ENCODE peak calls at places on chromosome X, in ten cellular contexts. K, X, U, C, P, E, I, Z, D and T are unnamed samples.

GRCh38 chrX:45623266-45623665 is 422.6 kb upstream of the DIPK2B start:
- DNase-seq in K (peak; percentile 87), X (peak; percentile 90), U (no peak), C (no peak), P (no peak), E (no peak), I (peak; percentile 75), Z (no peak), D (no peak), T (no peak)

GRCh38 chrX:13398073-13398823 is 78.4 kb upstream of the ATXN3L start:
- DNase-seq in K (peak; percentile 96), X (peak; percentile 96), U (no peak), C (no peak), P (peak; percentile 45), E (no peak), I (peak; percentile 97), Z (peak; percentile 10), D (peak; percentile 26), T (no peak)

GRCh38 chrX:25156323-25156722 is 140.6 kb upstream of the ARX start:
- DNase-seq in K (peak; percentile 16), X (no peak), U (no peak), C (no peak), P (no peak), E (no peak), I (no peak), Z (no peak), D (no peak), T (no peak)

GRCh38 chrX:81336455-81337144 is 134.7 kb downstream of the SH3BGRL start:
- DNase-seq in K (no peak), X (no peak), U (no peak), C (no peak), P (no peak), E (no peak), I (no peak), Z (no peak), D (no peak), T (no peak)

GRCh38 chrX:18995216-18995615 is 11.3 kb upstream of the PHKA2 start:
- DNase-seq in K (peak; percentile 65), X (peak; percentile 63), U (no peak), C (no peak), P (no peak), E (no peak), I (peak; percentile 50), Z (no peak), D (no peak), T (no peak)

GRCh38 chrX:65697915-65698796 is 30.7 kb downstream of the MSN start:
- DNase-seq in K (peak; percentile 37), X (no peak), U (peak; percentile 55), C (no peak), P (no peak), E (no peak), I (peak; percentile 45), Z (no peak), D (peak; percentile 33), T (no peak)

GRCh38 chrX:45669715-45670360 is 469.2 kb upstream of the DIPK2B start:
- DNase-seq in K (peak; percentile 21), X (peak; percentile 50), U (no peak), C (no peak), P (no peak), E (no peak), I (peak; percentile 11), Z (no peak), D (no peak), T (no peak)

GRCh38 chrX:34218063-34218462 is 85.9 kb upstream of the FAM47A start:
- DNase-seq in K (no peak), X (no peak), U (no peak), C (no peak), P (no peak), E (no peak), I (no peak), Z (no peak), D (no peak), T (no peak)

GRCh38 chrX:134753185-134754008 is 95.1 kb upstream of the PLAC1 start:
- DNase-seq in K (peak; percentile 42), X (peak; percentile 62), U (no peak), C (no peak), P (no peak), E (peak; percentile 19), I (peak; percentile 79), Z (peak; percentile 13), D (no peak), T (peak; percentile 14)

GRCh38 chrX:30283456-30284200 is 25.6 kb downstream of the NR0B1 start:
- DNase-seq in K (peak; percentile 74), X (peak; percentile 87), U (no peak), C (no peak), P (no peak), E (no peak), I (peak; percentile 89), Z (peak; percentile 5), D (no peak), T (no peak)

GRCh38 chrX:65406532-65406931 is 128.1 kb downstream of the LAS1L start:
- DNase-seq in K (peak; percentile 1), X (peak; percentile 5), U (no peak), C (peak; percentile 19), P (no peak), E (no peak), I (no peak), Z (no peak), D (no peak), T (no peak)

GRCh38 chrX:123171781-123172180 is 12.3 kb upstream of the GRIA3 start:
- DNase-seq in K (peak; percentile 47), X (peak; percentile 59), U (no peak), C (no peak), P (no peak), E (no peak), I (peak; percentile 66), Z (no peak), D (no peak), T (no peak)

GRCh38 chrX:68490644-68491043 is 8.2 kb upstream of the YIPF6 start:
- DNase-seq in K (peak; percentile 31), X (peak; percentile 10), U (no peak), C (peak; percentile 32), P (no peak), E (peak; percentile 27), I (peak; percentile 39), Z (peak; percentile 30), D (no peak), T (peak; percentile 22)

GRCh38 chrX:24355095-24355494 is 5.3 kb upstream of the SUPT20HL1 start:
- DNase-seq in K (peak; percentile 13), X (peak; percentile 29), U (no peak), C (no peak), P (no peak), E (no peak), I (no peak), Z (no peak), D (no peak), T (no peak)

GRCh38 chrX:16239211-16239610 is 71.9 kb downstream of the MAGEB17 start:
- DNase-seq in K (peak; percentile 80), X (peak; percentile 55), U (no peak), C (no peak), P (no peak), E (no peak), I (peak; percentile 49), Z (peak; percentile 10), D (no peak), T (no peak)

GRCh38 chrX:40107291-40108083 is 9.7 kb upstream of the BCOR start:
- DNase-seq in K (peak; percentile 64), X (peak; percentile 66), U (no peak), C (peak; percentile 59), P (peak; percentile 40), E (peak; percentile 44), I (no peak), Z (no peak), D (peak; percentile 53), T (peak; percentile 85)